ENCODE peak calls at places on chromosomes 7 and 10, in four cellular contexts. One of them, this sample, is unnamed.

GRCh38 chr10:95392711-95393164 is 101.9 kb upstream of the PDLIM1 start:
- DNase-seq in breast epithelium: no peak
- DNase-seq in H9: no peak
- DNase-seq in brain microvascular endothelial cell: no peak
- DNase-seq in this sample: no peak

GRCh38 chr7:95861041-95861440 is 88.7 kb downstream of the DYNC1I1 start:
- DNase-seq in breast epithelium: no peak
- DNase-seq in H9: no peak
- DNase-seq in brain microvascular endothelial cell: no peak
- DNase-seq in this sample: no peak

GRCh38 chr7:144437370-144438191 is 34.1 kb upstream of the NOBOX start:
- DNase-seq in breast epithelium: peak
- DNase-seq in H9: peak
- DNase-seq in brain microvascular endothelial cell: peak
- DNase-seq in this sample: peak

GRCh38 chr7:150948791-150949251 is 29.3 kb downstream of the KCNH2 start:
- DNase-seq in breast epithelium: no peak
- DNase-seq in H9: peak
- DNase-seq in brain microvascular endothelial cell: no peak
- DNase-seq in this sample: no peak

GRCh38 chr10:100969175-100970075 is at the start of gene SEMA4G:
- DNase-seq in breast epithelium: no peak
- DNase-seq in H9: peak
- DNase-seq in brain microvascular endothelial cell: peak
- DNase-seq in this sample: no peak

GRCh38 chr7:40866601-40867000 is 731.8 kb downstream of the SUGCT start:
- DNase-seq in breast epithelium: no peak
- DNase-seq in H9: no peak
- DNase-seq in brain microvascular endothelial cell: no peak
- DNase-seq in this sample: no peak

GRCh38 chr10:96043895-96044580 is 655 bp downstream of the CCNJ start:
- DNase-seq in breast epithelium: peak
- DNase-seq in H9: peak
- DNase-seq in brain microvascular endothelial cell: peak
- DNase-seq in this sample: peak

GRCh38 chr7:6501586-6502564 is 49.4 kb downstream of the GRID2IP start:
- DNase-seq in breast epithelium: no peak
- DNase-seq in H9: no peak
- DNase-seq in brain microvascular endothelial cell: no peak
- DNase-seq in this sample: no peak

GRCh38 chr10:13847201-13847631 is 260.5 kb downstream of the PRPF18 start:
- DNase-seq in breast epithelium: no peak
- DNase-seq in H9: peak
- DNase-seq in brain microvascular endothelial cell: no peak
- DNase-seq in this sample: no peak

GRCh38 chr7:347644-348479 is 57.9 kb downstream of the FOXL3 start:
- DNase-seq in breast epithelium: no peak
- DNase-seq in H9: no peak
- DNase-seq in brain microvascular endothelial cell: no peak
- DNase-seq in this sample: no peak

GRCh38 chr7:51965454-51965853 is 648.8 kb upstream of the COBL start:
- DNase-seq in breast epithelium: no peak
- DNase-seq in H9: no peak
- DNase-seq in brain microvascular endothelial cell: no peak
- DNase-seq in this sample: no peak

GRCh38 chr7:66265566-66265965 is 60.4 kb downstream of the TPST1 start:
- DNase-seq in breast epithelium: no peak
- DNase-seq in H9: no peak
- DNase-seq in brain microvascular endothelial cell: no peak
- DNase-seq in this sample: no peak

GRCh38 chr10:131544495-131544894 is 233.0 kb upstream of the TCERG1L start:
- DNase-seq in breast epithelium: no peak
- DNase-seq in H9: no peak
- DNase-seq in brain microvascular endothelial cell: no peak
- DNase-seq in this sample: no peak

GRCh38 chr7:150447966-150448788 is 2.3 kb upstream of the GIMAP8 start:
- DNase-seq in breast epithelium: no peak
- DNase-seq in H9: no peak
- DNase-seq in brain microvascular endothelial cell: no peak
- DNase-seq in this sample: no peak

GRCh38 chr10:49441488-49442476 is 45.9 kb upstream of the DRGX start:
- DNase-seq in breast epithelium: no peak
- DNase-seq in H9: no peak
- DNase-seq in brain microvascular endothelial cell: no peak
- DNase-seq in this sample: no peak

GRCh38 chr10:118444016-118444415 is 101.9 kb upstream of the FAM204A start:
- DNase-seq in breast epithelium: no peak
- DNase-seq in H9: no peak
- DNase-seq in brain microvascular endothelial cell: no peak
- DNase-seq in this sample: no peak

GRCh38 chr7:21028186-21028989 is 241.7 kb upstream of the SP8 start:
- DNase-seq in breast epithelium: no peak
- DNase-seq in H9: peak
- DNase-seq in brain microvascular endothelial cell: no peak
- DNase-seq in this sample: no peak

GRCh38 chr7:126026421-126027088 is 1096.9 kb upstream of the POT1 start:
- DNase-seq in breast epithelium: no peak
- DNase-seq in H9: no peak
- DNase-seq in brain microvascular endothelial cell: no peak
- DNase-seq in this sample: no peak

GRCh38 chr10:18955041-18955440 is 93.6 kb upstream of the MALRD1 start:
- DNase-seq in breast epithelium: no peak
- DNase-seq in H9: no peak
- DNase-seq in brain microvascular endothelial cell: no peak
- DNase-seq in this sample: no peak

GRCh38 chr10:86400705-86401587 is 34.4 kb upstream of the GRID1 start:
- DNase-seq in breast epithelium: peak
- DNase-seq in H9: no peak
- DNase-seq in brain microvascular endothelial cell: no peak
- DNase-seq in this sample: no peak

GRCh38 chr7:2195403-2196246 is 37.1 kb downstream of the MAD1L1 start:
- DNase-seq in breast epithelium: peak
- DNase-seq in H9: no peak
- DNase-seq in brain microvascular endothelial cell: no peak
- DNase-seq in this sample: peak

GRCh38 chr7:70596575-70596891 is 535.4 kb upstream of the GALNT17 start:
- DNase-seq in breast epithelium: no peak
- DNase-seq in H9: no peak
- DNase-seq in brain microvascular endothelial cell: no peak
- DNase-seq in this sample: no peak

GRCh38 chr7:158988302-158988862 is 132.0 kb downstream of the DYNC2I1 start:
- DNase-seq in breast epithelium: no peak
- DNase-seq in H9: no peak
- DNase-seq in brain microvascular endothelial cell: no peak
- DNase-seq in this sample: no peak

GRCh38 chr10:5685764-5686240 is 1.2 kb downstream of the TASOR2 start:
- DNase-seq in breast epithelium: no peak
- DNase-seq in H9: no peak
- DNase-seq in brain microvascular endothelial cell: no peak
- DNase-seq in this sample: no peak

GRCh38 chr10:5559642-5560141 is 34.9 kb downstream of the CALML3 start:
- DNase-seq in breast epithelium: no peak
- DNase-seq in H9: no peak
- DNase-seq in brain microvascular endothelial cell: peak
- DNase-seq in this sample: no peak

GRCh38 chr10:25405871-25406270 is 231.1 kb downstream of the GPR158 start:
- DNase-seq in breast epithelium: no peak
- DNase-seq in H9: no peak
- DNase-seq in brain microvascular endothelial cell: no peak
- DNase-seq in this sample: no peak

GRCh38 chr10:120742373-120742772 is 108.8 kb upstream of the WDR11 start:
- DNase-seq in breast epithelium: no peak
- DNase-seq in H9: no peak
- DNase-seq in brain microvascular endothelial cell: no peak
- DNase-seq in this sample: no peak

GRCh38 chr10:111076191-111076681 is 593 bp upstream of the ADRA2A start:
- DNase-seq in breast epithelium: no peak
- DNase-seq in H9: peak
- DNase-seq in brain microvascular endothelial cell: peak
- DNase-seq in this sample: peak

GRCh38 chr10:19263262-19263661 is 214.7 kb downstream of the MALRD1 start:
- DNase-seq in breast epithelium: no peak
- DNase-seq in H9: no peak
- DNase-seq in brain microvascular endothelial cell: no peak
- DNase-seq in this sample: no peak

GRCh38 chr10:132467464-132468149 is 70.0 kb upstream of the INPP5A start:
- DNase-seq in breast epithelium: no peak
- DNase-seq in H9: no peak
- DNase-seq in brain microvascular endothelial cell: no peak
- DNase-seq in this sample: no peak

GRCh38 chr7:82624965-82625364 is 181.4 kb upstream of the CACNA2D1 start:
- DNase-seq in breast epithelium: no peak
- DNase-seq in H9: no peak
- DNase-seq in brain microvascular endothelial cell: no peak
- DNase-seq in this sample: no peak

GRCh38 chr7:82629583-82629982 is 186.0 kb upstream of the CACNA2D1 start:
- DNase-seq in breast epithelium: no peak
- DNase-seq in H9: no peak
- DNase-seq in brain microvascular endothelial cell: no peak
- DNase-seq in this sample: no peak

GRCh38 chr7:82623812-82624211 is 180.2 kb upstream of the CACNA2D1 start:
- DNase-seq in breast epithelium: no peak
- DNase-seq in H9: no peak
- DNase-seq in brain microvascular endothelial cell: no peak
- DNase-seq in this sample: no peak

GRCh38 chr7:82625377-82625776 is 181.8 kb upstream of the CACNA2D1 start:
- DNase-seq in breast epithelium: no peak
- DNase-seq in H9: no peak
- DNase-seq in brain microvascular endothelial cell: no peak
- DNase-seq in this sample: no peak

GRCh38 chr7:82624337-82624736 is 180.8 kb upstream of the CACNA2D1 start:
- DNase-seq in breast epithelium: no peak
- DNase-seq in H9: no peak
- DNase-seq in brain microvascular endothelial cell: peak
- DNase-seq in this sample: no peak
- H3K27ac ChIP-seq in breast epithelium: no peak
- H3K27ac ChIP-seq in H9: no peak
- H3K27ac ChIP-seq in brain microvascular endothelial cell: peak
- H3K27ac ChIP-seq in this sample: no peak

GRCh38 chr10:17214991-17215781 is 12.9 kb upstream of the VIM start:
- DNase-seq in breast epithelium: no peak
- DNase-seq in H9: no peak
- DNase-seq in brain microvascular endothelial cell: peak
- DNase-seq in this sample: no peak

GRCh38 chr10:17210361-17210760 is 8.9 kb upstream of the TRDMT1 start:
- DNase-seq in breast epithelium: no peak
- DNase-seq in H9: no peak
- DNase-seq in brain microvascular endothelial cell: no peak
- DNase-seq in this sample: no peak

GRCh38 chr10:17214486-17214885 is 13.0 kb upstream of the TRDMT1 start:
- DNase-seq in breast epithelium: no peak
- DNase-seq in H9: no peak
- DNase-seq in brain microvascular endothelial cell: peak
- DNase-seq in this sample: no peak

GRCh38 chr10:17213646-17214349 is 12.3 kb upstream of the TRDMT1 start:
- DNase-seq in breast epithelium: no peak
- DNase-seq in H9: no peak
- DNase-seq in brain microvascular endothelial cell: peak
- DNase-seq in this sample: no peak

GRCh38 chr10:17212802-17213204 is 11.3 kb upstream of the TRDMT1 start:
- DNase-seq in breast epithelium: no peak
- DNase-seq in H9: no peak
- DNase-seq in brain microvascular endothelial cell: no peak
- DNase-seq in this sample: no peak
- H3K27ac ChIP-seq in breast epithelium: no peak
- H3K27ac ChIP-seq in H9: no peak
- H3K27ac ChIP-seq in brain microvascular endothelial cell: no peak
- H3K27ac ChIP-seq in this sample: no peak

DNA sequence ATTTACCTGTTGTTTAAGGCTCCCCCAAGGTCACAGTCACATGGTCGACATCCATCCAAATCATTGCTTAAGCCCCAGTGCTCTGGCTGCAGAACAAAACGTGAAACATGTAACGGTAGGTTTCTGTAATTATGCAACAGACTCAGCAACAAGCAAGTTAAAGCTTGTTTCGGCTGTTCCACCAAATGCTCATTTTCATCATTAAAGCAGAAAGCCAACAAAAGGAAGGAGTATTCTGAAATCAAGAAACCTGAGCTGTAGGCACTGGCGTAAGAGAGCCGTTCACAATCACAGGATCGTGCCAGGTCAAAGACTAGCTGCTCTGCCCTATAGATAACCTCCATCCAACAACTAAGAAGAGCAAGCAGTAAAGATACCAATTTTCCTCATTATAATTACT is 30.0 kb downstream of the LAMB1 start:
- DNase-seq in breast epithelium: peak
- DNase-seq in H9: no peak
- DNase-seq in brain microvascular endothelial cell: no peak
- DNase-seq in this sample: no peak
- H3K27ac ChIP-seq in breast epithelium: peak
- H3K27ac ChIP-seq in H9: no peak
- H3K27ac ChIP-seq in brain microvascular endothelial cell: peak
- H3K27ac ChIP-seq in this sample: no peak

DNA sequence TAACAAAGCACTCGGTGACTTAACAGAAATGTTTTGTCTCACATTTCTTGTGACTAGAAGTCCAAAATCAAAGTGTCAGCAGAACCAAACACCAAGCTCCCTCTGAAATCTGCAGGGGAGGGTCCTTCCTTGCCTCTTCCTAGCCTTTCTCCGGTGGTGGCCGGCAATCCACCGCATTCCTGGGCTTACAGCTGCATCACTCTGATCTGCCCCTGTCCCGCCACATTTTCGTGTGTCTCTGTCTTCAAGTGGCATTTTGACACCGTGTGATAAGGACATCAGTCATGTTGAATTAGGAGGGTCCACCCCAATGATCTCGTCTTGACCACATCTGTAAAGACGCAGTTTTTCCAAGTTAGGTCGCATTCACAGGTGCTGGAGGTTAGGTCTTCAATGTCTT is 30.5 kb upstream of the TOMM7 start:
- DNase-seq in breast epithelium: no peak
- DNase-seq in H9: no peak
- DNase-seq in brain microvascular endothelial cell: no peak
- DNase-seq in this sample: no peak
- H3K27ac ChIP-seq in breast epithelium: peak
- H3K27ac ChIP-seq in H9: no peak
- H3K27ac ChIP-seq in brain microvascular endothelial cell: no peak
- H3K27ac ChIP-seq in this sample: no peak

GRCh38 chr10:46097576-46098317 is 51.7 kb upstream of the MSMB start:
- DNase-seq in breast epithelium: no peak
- DNase-seq in H9: no peak
- DNase-seq in brain microvascular endothelial cell: no peak
- DNase-seq in this sample: no peak
- H3K27ac ChIP-seq in breast epithelium: no peak
- H3K27ac ChIP-seq in H9: no peak
- H3K27ac ChIP-seq in brain microvascular endothelial cell: no peak
- H3K27ac ChIP-seq in this sample: no peak

This sample was measured in substantia nigra.